ENCODE peak calls at places on chromosome 12, in eight cellular contexts. One of them, this sample, is unnamed.

GRCh38 chr12:130911193-130911592 is 39.3 kb downstream of the RAN start:
- DNase-seq in smooth muscle cell of the brain vasculature: no peak
- DNase-seq in NCI-H1417: no peak
- DNase-seq in AG09319: no peak
- DNase-seq in activated CD4-positive, alpha-beta T cell treated with anti-CD3 and anti-CD28 coated beads, Interleukin-2, amount 10 ng/mL, durations not matched to agents 7 days and 5 days: no peak
- DNase-seq in stimulated activated CD8-positive, alpha-beta memory T cell treated with anti-CD3 and anti-CD28 coated beads, Interleukin-4, amount 100 ng/mL, for 1 hour: no peak
- DNase-seq in HT-29: no peak
- DNase-seq in effector CD8-positive, alpha-beta T cell: no peak
- DNase-seq in this sample: no peak

GRCh38 chr12:119075222-119075787 is 94.0 kb downstream of the SRRM4 start:
- DNase-seq in activated CD4-positive, alpha-beta T cell treated with anti-CD3 and anti-CD28 coated beads, Interleukin-2, amount 10 ng/mL, durations not matched to agents 7 days and 5 days: no peak
- DNase-seq in effector CD8-positive, alpha-beta T cell: no peak
- DNase-seq in HT-29: no peak
- DNase-seq in smooth muscle cell of the brain vasculature: no peak
- DNase-seq in AG09319: no peak
- DNase-seq in NCI-H1417: no peak
- DNase-seq in stimulated activated CD8-positive, alpha-beta memory T cell treated with anti-CD3 and anti-CD28 coated beads, Interleukin-4, amount 100 ng/mL, for 1 hour: no peak
- DNase-seq in this sample: no peak

GRCh38 chr12:84070311-84070710 is 842.3 kb downstream of the SLC6A15 start:
- DNase-seq in AG09319: peak
- DNase-seq in effector CD8-positive, alpha-beta T cell: no peak
- DNase-seq in activated CD4-positive, alpha-beta T cell treated with anti-CD3 and anti-CD28 coated beads, Interleukin-2, amount 10 ng/mL, durations not matched to agents 7 days and 5 days: no peak
- DNase-seq in NCI-H1417: no peak
- DNase-seq in stimulated activated CD8-positive, alpha-beta memory T cell treated with anti-CD3 and anti-CD28 coated beads, Interleukin-4, amount 100 ng/mL, for 1 hour: no peak
- DNase-seq in smooth muscle cell of the brain vasculature: peak
- DNase-seq in HT-29: no peak
- DNase-seq in this sample: no peak

GRCh38 chr12:24760162-24760561 is 188.7 kb downstream of the BCAT1 start:
- DNase-seq in smooth muscle cell of the brain vasculature: no peak
- DNase-seq in activated CD4-positive, alpha-beta T cell treated with anti-CD3 and anti-CD28 coated beads, Interleukin-2, amount 10 ng/mL, durations not matched to agents 7 days and 5 days: no peak
- DNase-seq in stimulated activated CD8-positive, alpha-beta memory T cell treated with anti-CD3 and anti-CD28 coated beads, Interleukin-4, amount 100 ng/mL, for 1 hour: no peak
- DNase-seq in AG09319: no peak
- DNase-seq in NCI-H1417: no peak
- DNase-seq in HT-29: no peak
- DNase-seq in effector CD8-positive, alpha-beta T cell: no peak
- DNase-seq in this sample: no peak

GRCh38 chr12:103751171-103751570 is 89.9 kb downstream of the NT5DC3 start:
- DNase-seq in stimulated activated CD8-positive, alpha-beta memory T cell treated with anti-CD3 and anti-CD28 coated beads, Interleukin-4, amount 100 ng/mL, for 1 hour: no peak
- DNase-seq in activated CD4-positive, alpha-beta T cell treated with anti-CD3 and anti-CD28 coated beads, Interleukin-2, amount 10 ng/mL, durations not matched to agents 7 days and 5 days: no peak
- DNase-seq in AG09319: no peak
- DNase-seq in effector CD8-positive, alpha-beta T cell: no peak
- DNase-seq in smooth muscle cell of the brain vasculature: no peak
- DNase-seq in HT-29: no peak
- DNase-seq in NCI-H1417: no peak
- DNase-seq in this sample: no peak

GRCh38 chr12:54040148-54040494 is 7.3 kb downstream of the HOXC5 start:
- DNase-seq in smooth muscle cell of the brain vasculature: no peak
- DNase-seq in NCI-H1417: no peak
- DNase-seq in activated CD4-positive, alpha-beta T cell treated with anti-CD3 and anti-CD28 coated beads, Interleukin-2, amount 10 ng/mL, durations not matched to agents 7 days and 5 days: no peak
- DNase-seq in effector CD8-positive, alpha-beta T cell: no peak
- DNase-seq in AG09319: no peak
- DNase-seq in HT-29: peak
- DNase-seq in stimulated activated CD8-positive, alpha-beta memory T cell treated with anti-CD3 and anti-CD28 coated beads, Interleukin-4, amount 100 ng/mL, for 1 hour: no peak
- DNase-seq in this sample: no peak

GRCh38 chr12:96398422-96399080 is 1.7 kb downstream of the CDK17 start:
- DNase-seq in stimulated activated CD8-positive, alpha-beta memory T cell treated with anti-CD3 and anti-CD28 coated beads, Interleukin-4, amount 100 ng/mL, for 1 hour: no peak
- DNase-seq in activated CD4-positive, alpha-beta T cell treated with anti-CD3 and anti-CD28 coated beads, Interleukin-2, amount 10 ng/mL, durations not matched to agents 7 days and 5 days: no peak
- DNase-seq in HT-29: peak
- DNase-seq in smooth muscle cell of the brain vasculature: no peak
- DNase-seq in effector CD8-positive, alpha-beta T cell: no peak
- DNase-seq in NCI-H1417: no peak
- DNase-seq in AG09319: no peak
- DNase-seq in this sample: no peak

GRCh38 chr12:57744194-57744776 is 554 bp upstream of the TSPAN31 start:
- DNase-seq in HT-29: no peak
- DNase-seq in activated CD4-positive, alpha-beta T cell treated with anti-CD3 and anti-CD28 coated beads, Interleukin-2, amount 10 ng/mL, durations not matched to agents 7 days and 5 days: peak
- DNase-seq in AG09319: peak
- DNase-seq in stimulated activated CD8-positive, alpha-beta memory T cell treated with anti-CD3 and anti-CD28 coated beads, Interleukin-4, amount 100 ng/mL, for 1 hour: no peak
- DNase-seq in NCI-H1417: peak
- DNase-seq in smooth muscle cell of the brain vasculature: no peak
- DNase-seq in effector CD8-positive, alpha-beta T cell: peak
- DNase-seq in this sample: no peak

GRCh38 chr12:111803851-111804250 is 37.1 kb downstream of the ALDH2 start:
- DNase-seq in HT-29: no peak
- DNase-seq in NCI-H1417: no peak
- DNase-seq in effector CD8-positive, alpha-beta T cell: no peak
- DNase-seq in stimulated activated CD8-positive, alpha-beta memory T cell treated with anti-CD3 and anti-CD28 coated beads, Interleukin-4, amount 100 ng/mL, for 1 hour: no peak
- DNase-seq in activated CD4-positive, alpha-beta T cell treated with anti-CD3 and anti-CD28 coated beads, Interleukin-2, amount 10 ng/mL, durations not matched to agents 7 days and 5 days: no peak
- DNase-seq in AG09319: no peak
- DNase-seq in smooth muscle cell of the brain vasculature: no peak
- DNase-seq in this sample: no peak

GRCh38 chr12:111643428-111643826 is 42.3 kb downstream of the BRAP start:
- DNase-seq in NCI-H1417: no peak
- DNase-seq in AG09319: no peak
- DNase-seq in activated CD4-positive, alpha-beta T cell treated with anti-CD3 and anti-CD28 coated beads, Interleukin-2, amount 10 ng/mL, durations not matched to agents 7 days and 5 days: no peak
- DNase-seq in smooth muscle cell of the brain vasculature: no peak
- DNase-seq in effector CD8-positive, alpha-beta T cell: no peak
- DNase-seq in HT-29: no peak
- DNase-seq in stimulated activated CD8-positive, alpha-beta memory T cell treated with anti-CD3 and anti-CD28 coated beads, Interleukin-4, amount 100 ng/mL, for 1 hour: no peak
- DNase-seq in this sample: no peak

GRCh38 chr12:33588082-33588712 is 148.6 kb upstream of the SYT10 start:
- DNase-seq in stimulated activated CD8-positive, alpha-beta memory T cell treated with anti-CD3 and anti-CD28 coated beads, Interleukin-4, amount 100 ng/mL, for 1 hour: no peak
- DNase-seq in AG09319: peak
- DNase-seq in activated CD4-positive, alpha-beta T cell treated with anti-CD3 and anti-CD28 coated beads, Interleukin-2, amount 10 ng/mL, durations not matched to agents 7 days and 5 days: no peak
- DNase-seq in NCI-H1417: no peak
- DNase-seq in HT-29: no peak
- DNase-seq in effector CD8-positive, alpha-beta T cell: no peak
- DNase-seq in smooth muscle cell of the brain vasculature: no peak
- DNase-seq in this sample: peak

GRCh38 chr12:124323771-124324530 is 29.1 kb downstream of the RFLNA start:
- DNase-seq in activated CD4-positive, alpha-beta T cell treated with anti-CD3 and anti-CD28 coated beads, Interleukin-2, amount 10 ng/mL, durations not matched to agents 7 days and 5 days: no peak
- DNase-seq in NCI-H1417: no peak
- DNase-seq in effector CD8-positive, alpha-beta T cell: no peak
- DNase-seq in smooth muscle cell of the brain vasculature: no peak
- DNase-seq in HT-29: no peak
- DNase-seq in stimulated activated CD8-positive, alpha-beta memory T cell treated with anti-CD3 and anti-CD28 coated beads, Interleukin-4, amount 100 ng/mL, for 1 hour: no peak
- DNase-seq in AG09319: no peak
- DNase-seq in this sample: no peak

GRCh38 chr12:49790741-49791140 is 37.5 kb downstream of the NCKAP5L start:
- DNase-seq in activated CD4-positive, alpha-beta T cell treated with anti-CD3 and anti-CD28 coated beads, Interleukin-2, amount 10 ng/mL, durations not matched to agents 7 days and 5 days: no peak
- DNase-seq in HT-29: no peak
- DNase-seq in smooth muscle cell of the brain vasculature: no peak
- DNase-seq in effector CD8-positive, alpha-beta T cell: no peak
- DNase-seq in NCI-H1417: no peak
- DNase-seq in stimulated activated CD8-positive, alpha-beta memory T cell treated with anti-CD3 and anti-CD28 coated beads, Interleukin-4, amount 100 ng/mL, for 1 hour: no peak
- DNase-seq in AG09319: no peak
- DNase-seq in this sample: no peak

GRCh38 chr12:43763769-43764168 is 5.0 kb downstream of the IRAK4 start:
- DNase-seq in HT-29: no peak
- DNase-seq in activated CD4-positive, alpha-beta T cell treated with anti-CD3 and anti-CD28 coated beads, Interleukin-2, amount 10 ng/mL, durations not matched to agents 7 days and 5 days: no peak
- DNase-seq in stimulated activated CD8-positive, alpha-beta memory T cell treated with anti-CD3 and anti-CD28 coated beads, Interleukin-4, amount 100 ng/mL, for 1 hour: no peak
- DNase-seq in effector CD8-positive, alpha-beta T cell: no peak
- DNase-seq in AG09319: no peak
- DNase-seq in smooth muscle cell of the brain vasculature: no peak
- DNase-seq in NCI-H1417: no peak
- DNase-seq in this sample: no peak

GRCh38 chr12:18595406-18595805 is 142.4 kb downstream of the PLCZ1 start:
- DNase-seq in effector CD8-positive, alpha-beta T cell: no peak
- DNase-seq in NCI-H1417: no peak
- DNase-seq in smooth muscle cell of the brain vasculature: no peak
- DNase-seq in activated CD4-positive, alpha-beta T cell treated with anti-CD3 and anti-CD28 coated beads, Interleukin-2, amount 10 ng/mL, durations not matched to agents 7 days and 5 days: no peak
- DNase-seq in HT-29: no peak
- DNase-seq in AG09319: no peak
- DNase-seq in stimulated activated CD8-positive, alpha-beta memory T cell treated with anti-CD3 and anti-CD28 coated beads, Interleukin-4, amount 100 ng/mL, for 1 hour: no peak
- DNase-seq in this sample: peak

GRCh38 chr12:2520722-2521246 is 274.0 kb upstream of the FKBP4 start:
- DNase-seq in stimulated activated CD8-positive, alpha-beta memory T cell treated with anti-CD3 and anti-CD28 coated beads, Interleukin-4, amount 100 ng/mL, for 1 hour: no peak
- DNase-seq in HT-29: no peak
- DNase-seq in effector CD8-positive, alpha-beta T cell: no peak
- DNase-seq in NCI-H1417: no peak
- DNase-seq in AG09319: no peak
- DNase-seq in smooth muscle cell of the brain vasculature: no peak
- DNase-seq in activated CD4-positive, alpha-beta T cell treated with anti-CD3 and anti-CD28 coated beads, Interleukin-2, amount 10 ng/mL, durations not matched to agents 7 days and 5 days: no peak
- DNase-seq in this sample: no peak

GRCh38 chr12:15212877-15213276 is 8.3 kb downstream of the RERG start:
- DNase-seq in stimulated activated CD8-positive, alpha-beta memory T cell treated with anti-CD3 and anti-CD28 coated beads, Interleukin-4, amount 100 ng/mL, for 1 hour: no peak
- DNase-seq in activated CD4-positive, alpha-beta T cell treated with anti-CD3 and anti-CD28 coated beads, Interleukin-2, amount 10 ng/mL, durations not matched to agents 7 days and 5 days: no peak
- DNase-seq in AG09319: no peak
- DNase-seq in smooth muscle cell of the brain vasculature: no peak
- DNase-seq in effector CD8-positive, alpha-beta T cell: no peak
- DNase-seq in NCI-H1417: peak
- DNase-seq in HT-29: no peak
- DNase-seq in this sample: no peak

GRCh38 chr12:124847675-124848074 is 16.0 kb downstream of the SCARB1 start:
- DNase-seq in effector CD8-positive, alpha-beta T cell: no peak
- DNase-seq in smooth muscle cell of the brain vasculature: no peak
- DNase-seq in stimulated activated CD8-positive, alpha-beta memory T cell treated with anti-CD3 and anti-CD28 coated beads, Interleukin-4, amount 100 ng/mL, for 1 hour: no peak
- DNase-seq in AG09319: no peak
- DNase-seq in activated CD4-positive, alpha-beta T cell treated with anti-CD3 and anti-CD28 coated beads, Interleukin-2, amount 10 ng/mL, durations not matched to agents 7 days and 5 days: no peak
- DNase-seq in NCI-H1417: no peak
- DNase-seq in HT-29: no peak
- DNase-seq in this sample: no peak

GRCh38 chr12:27973487-27973890 is 956 bp upstream of the PTHLH start:
- DNase-seq in activated CD4-positive, alpha-beta T cell treated with anti-CD3 and anti-CD28 coated beads, Interleukin-2, amount 10 ng/mL, durations not matched to agents 7 days and 5 days: no peak
- DNase-seq in HT-29: peak
- DNase-seq in effector CD8-positive, alpha-beta T cell: no peak
- DNase-seq in AG09319: no peak
- DNase-seq in smooth muscle cell of the brain vasculature: no peak
- DNase-seq in NCI-H1417: no peak
- DNase-seq in stimulated activated CD8-positive, alpha-beta memory T cell treated with anti-CD3 and anti-CD28 coated beads, Interleukin-4, amount 100 ng/mL, for 1 hour: no peak
- DNase-seq in this sample: peak

GRCh38 chr12:28010036-28010435 is 37.5 kb upstream of the PTHLH start:
- DNase-seq in activated CD4-positive, alpha-beta T cell treated with anti-CD3 and anti-CD28 coated beads, Interleukin-2, amount 10 ng/mL, durations not matched to agents 7 days and 5 days: no peak
- DNase-seq in effector CD8-positive, alpha-beta T cell: no peak
- DNase-seq in HT-29: no peak
- DNase-seq in AG09319: no peak
- DNase-seq in smooth muscle cell of the brain vasculature: no peak
- DNase-seq in stimulated activated CD8-positive, alpha-beta memory T cell treated with anti-CD3 and anti-CD28 coated beads, Interleukin-4, amount 100 ng/mL, for 1 hour: no peak
- DNase-seq in NCI-H1417: no peak
- DNase-seq in this sample: no peak

GRCh38 chr12:105502426-105502930 is 172.0 kb downstream of the C12orf75 start:
- DNase-seq in activated CD4-positive, alpha-beta T cell treated with anti-CD3 and anti-CD28 coated beads, Interleukin-2, amount 10 ng/mL, durations not matched to agents 7 days and 5 days: no peak
- DNase-seq in HT-29: no peak
- DNase-seq in NCI-H1417: no peak
- DNase-seq in stimulated activated CD8-positive, alpha-beta memory T cell treated with anti-CD3 and anti-CD28 coated beads, Interleukin-4, amount 100 ng/mL, for 1 hour: no peak
- DNase-seq in smooth muscle cell of the brain vasculature: no peak
- DNase-seq in AG09319: no peak
- DNase-seq in effector CD8-positive, alpha-beta T cell: no peak
- DNase-seq in this sample: no peak

GRCh38 chr12:121713257-121714155 is 954 bp downstream of the TMEM120B start:
- DNase-seq in NCI-H1417: no peak
- DNase-seq in smooth muscle cell of the brain vasculature: no peak
- DNase-seq in stimulated activated CD8-positive, alpha-beta memory T cell treated with anti-CD3 and anti-CD28 coated beads, Interleukin-4, amount 100 ng/mL, for 1 hour: no peak
- DNase-seq in HT-29: no peak
- DNase-seq in activated CD4-positive, alpha-beta T cell treated with anti-CD3 and anti-CD28 coated beads, Interleukin-2, amount 10 ng/mL, durations not matched to agents 7 days and 5 days: peak
- DNase-seq in effector CD8-positive, alpha-beta T cell: no peak
- DNase-seq in AG09319: no peak
- DNase-seq in this sample: no peak

GRCh38 chr12:93025145-93026103 is 96.3 kb upstream of the EEA1 start:
- DNase-seq in HT-29: peak
- DNase-seq in NCI-H1417: peak
- DNase-seq in effector CD8-positive, alpha-beta T cell: no peak
- DNase-seq in stimulated activated CD8-positive, alpha-beta memory T cell treated with anti-CD3 and anti-CD28 coated beads, Interleukin-4, amount 100 ng/mL, for 1 hour: no peak
- DNase-seq in activated CD4-positive, alpha-beta T cell treated with anti-CD3 and anti-CD28 coated beads, Interleukin-2, amount 10 ng/mL, durations not matched to agents 7 days and 5 days: peak
- DNase-seq in AG09319: peak
- DNase-seq in smooth muscle cell of the brain vasculature: no peak
- DNase-seq in this sample: peak

GRCh38 chr12:122848471-122849351 is 13.5 kb downstream of the HIP1R start:
- DNase-seq in AG09319: no peak
- DNase-seq in smooth muscle cell of the brain vasculature: no peak
- DNase-seq in stimulated activated CD8-positive, alpha-beta memory T cell treated with anti-CD3 and anti-CD28 coated beads, Interleukin-4, amount 100 ng/mL, for 1 hour: no peak
- DNase-seq in NCI-H1417: no peak
- DNase-seq in HT-29: no peak
- DNase-seq in effector CD8-positive, alpha-beta T cell: no peak
- DNase-seq in activated CD4-positive, alpha-beta T cell treated with anti-CD3 and anti-CD28 coated beads, Interleukin-2, amount 10 ng/mL, durations not matched to agents 7 days and 5 days: no peak
- DNase-seq in this sample: no peak

GRCh38 chr12:123142948-123143752 is 7.7 kb downstream of the PITPNM2 start:
- DNase-seq in stimulated activated CD8-positive, alpha-beta memory T cell treated with anti-CD3 and anti-CD28 coated beads, Interleukin-4, amount 100 ng/mL, for 1 hour: no peak
- DNase-seq in NCI-H1417: peak
- DNase-seq in HT-29: no peak
- DNase-seq in effector CD8-positive, alpha-beta T cell: no peak
- DNase-seq in AG09319: no peak
- DNase-seq in activated CD4-positive, alpha-beta T cell treated with anti-CD3 and anti-CD28 coated beads, Interleukin-2, amount 10 ng/mL, durations not matched to agents 7 days and 5 days: no peak
- DNase-seq in smooth muscle cell of the brain vasculature: no peak
- DNase-seq in this sample: no peak

GRCh38 chr12:81866081-81866480 is 106.9 kb upstream of the PPFIA2 start:
- DNase-seq in stimulated activated CD8-positive, alpha-beta memory T cell treated with anti-CD3 and anti-CD28 coated beads, Interleukin-4, amount 100 ng/mL, for 1 hour: no peak
- DNase-seq in effector CD8-positive, alpha-beta T cell: no peak
- DNase-seq in HT-29: no peak
- DNase-seq in AG09319: no peak
- DNase-seq in activated CD4-positive, alpha-beta T cell treated with anti-CD3 and anti-CD28 coated beads, Interleukin-2, amount 10 ng/mL, durations not matched to agents 7 days and 5 days: no peak
- DNase-seq in NCI-H1417: no peak
- DNase-seq in smooth muscle cell of the brain vasculature: no peak
- DNase-seq in this sample: peak

GRCh38 chr12:121911824-121912585 is 6.4 kb upstream of the CFAP251 start:
- DNase-seq in HT-29: no peak
- DNase-seq in activated CD4-positive, alpha-beta T cell treated with anti-CD3 and anti-CD28 coated beads, Interleukin-2, amount 10 ng/mL, durations not matched to agents 7 days and 5 days: no peak
- DNase-seq in AG09319: no peak
- DNase-seq in NCI-H1417: no peak
- DNase-seq in effector CD8-positive, alpha-beta T cell: no peak
- DNase-seq in smooth muscle cell of the brain vasculature: no peak
- DNase-seq in stimulated activated CD8-positive, alpha-beta memory T cell treated with anti-CD3 and anti-CD28 coated beads, Interleukin-4, amount 100 ng/mL, for 1 hour: no peak
- DNase-seq in this sample: peak

GRCh38 chr12:65882504-65882903 is 58.2 kb downstream of the HMGA2 start:
- DNase-seq in smooth muscle cell of the brain vasculature: no peak
- DNase-seq in AG09319: no peak
- DNase-seq in HT-29: peak
- DNase-seq in NCI-H1417: no peak
- DNase-seq in stimulated activated CD8-positive, alpha-beta memory T cell treated with anti-CD3 and anti-CD28 coated beads, Interleukin-4, amount 100 ng/mL, for 1 hour: no peak
- DNase-seq in activated CD4-positive, alpha-beta T cell treated with anti-CD3 and anti-CD28 coated beads, Interleukin-2, amount 10 ng/mL, durations not matched to agents 7 days and 5 days: no peak
- DNase-seq in effector CD8-positive, alpha-beta T cell: no peak
- DNase-seq in this sample: no peak

GRCh38 chr12:76422154-76422877 is 74.1 kb upstream of the BBS10 start:
- DNase-seq in AG09319: no peak
- DNase-seq in activated CD4-positive, alpha-beta T cell treated with anti-CD3 and anti-CD28 coated beads, Interleukin-2, amount 10 ng/mL, durations not matched to agents 7 days and 5 days: no peak
- DNase-seq in HT-29: no peak
- DNase-seq in effector CD8-positive, alpha-beta T cell: no peak
- DNase-seq in stimulated activated CD8-positive, alpha-beta memory T cell treated with anti-CD3 and anti-CD28 coated beads, Interleukin-4, amount 100 ng/mL, for 1 hour: no peak
- DNase-seq in NCI-H1417: no peak
- DNase-seq in smooth muscle cell of the brain vasculature: no peak
- DNase-seq in this sample: peak

GRCh38 chr12:127548123-127548553 is 718.8 kb upstream of the TMEM132C start:
- DNase-seq in activated CD4-positive, alpha-beta T cell treated with anti-CD3 and anti-CD28 coated beads, Interleukin-2, amount 10 ng/mL, durations not matched to agents 7 days and 5 days: no peak
- DNase-seq in stimulated activated CD8-positive, alpha-beta memory T cell treated with anti-CD3 and anti-CD28 coated beads, Interleukin-4, amount 100 ng/mL, for 1 hour: no peak
- DNase-seq in NCI-H1417: no peak
- DNase-seq in HT-29: no peak
- DNase-seq in AG09319: peak
- DNase-seq in effector CD8-positive, alpha-beta T cell: no peak
- DNase-seq in smooth muscle cell of the brain vasculature: no peak
- DNase-seq in this sample: no peak

GRCh38 chr12:68673788-68674187 is 13.0 kb upstream of the NUP107 start:
- DNase-seq in smooth muscle cell of the brain vasculature: no peak
- DNase-seq in activated CD4-positive, alpha-beta T cell treated with anti-CD3 and anti-CD28 coated beads, Interleukin-2, amount 10 ng/mL, durations not matched to agents 7 days and 5 days: peak
- DNase-seq in NCI-H1417: no peak
- DNase-seq in HT-29: no peak
- DNase-seq in stimulated activated CD8-positive, alpha-beta memory T cell treated with anti-CD3 and anti-CD28 coated beads, Interleukin-4, amount 100 ng/mL, for 1 hour: no peak
- DNase-seq in effector CD8-positive, alpha-beta T cell: no peak
- DNase-seq in AG09319: no peak
- DNase-seq in this sample: no peak

GRCh38 chr12:126055521-126055920 is 990.3 kb downstream of the AACS start:
- DNase-seq in smooth muscle cell of the brain vasculature: no peak
- DNase-seq in stimulated activated CD8-positive, alpha-beta memory T cell treated with anti-CD3 and anti-CD28 coated beads, Interleukin-4, amount 100 ng/mL, for 1 hour: no peak
- DNase-seq in activated CD4-positive, alpha-beta T cell treated with anti-CD3 and anti-CD28 coated beads, Interleukin-2, amount 10 ng/mL, durations not matched to agents 7 days and 5 days: no peak
- DNase-seq in HT-29: no peak
- DNase-seq in AG09319: no peak
- DNase-seq in effector CD8-positive, alpha-beta T cell: no peak
- DNase-seq in NCI-H1417: no peak
- DNase-seq in this sample: peak

GRCh38 chr12:52925717-52926595 is 21.1 kb upstream of the KRT8 start:
- DNase-seq in activated CD4-positive, alpha-beta T cell treated with anti-CD3 and anti-CD28 coated beads, Interleukin-2, amount 10 ng/mL, durations not matched to agents 7 days and 5 days: no peak
- DNase-seq in smooth muscle cell of the brain vasculature: no peak
- DNase-seq in NCI-H1417: peak
- DNase-seq in stimulated activated CD8-positive, alpha-beta memory T cell treated with anti-CD3 and anti-CD28 coated beads, Interleukin-4, amount 100 ng/mL, for 1 hour: no peak
- DNase-seq in AG09319: no peak
- DNase-seq in effector CD8-positive, alpha-beta T cell: no peak
- DNase-seq in HT-29: peak
- DNase-seq in this sample: no peak

This sample was measured in foreskin keratinocyte.